ENCODE peak calls at places on chromosome 17, in six cellular contexts. A is NCI-H460; Z is activated naive CD4-positive, alpha-beta T cell; T is activated naive CD8-positive, alpha-beta T cell treated with anti-CD3 and anti-CD28 coated beads, Interleukin-2, amount 10 ng/mL, durations not matched to agents 7 days and 5 days; L is stimulated activated CD4-positive, alpha-beta T cell treated with anti-CD3 and anti-CD28 coated beads, Interleukin-15, amount 100 ng/mL, for 1 hour; O is tibial artery. S is an unnamed sample.

GRCh38 chr17:55308613-55309332 is 44.0 kb downstream of the HLF start:
- DNase-seq in A (no peak), Z (no peak), T (no peak), L (no peak), O (no peak), S (no peak)

GRCh38 chr17:21523482-21524210 is 147.5 kb downstream of the KCNJ12 start:
- DNase-seq in A (peak), Z (no peak), T (no peak), L (no peak), O (no peak), S (no peak)

GRCh38 chr17:18916816-18917496 is 35.0 kb upstream of the SLC5A10 start:
- DNase-seq in A (no peak), Z (no peak), T (no peak), L (no peak), O (no peak), S (no peak)

GRCh38 chr17:39950871-39951348 is 11.9 kb upstream of the GSDMA start:
- DNase-seq in A (no peak), Z (no peak), T (no peak), L (no peak), O (no peak), S (no peak)

GRCh38 chr17:2011421-2012371 is 13.4 kb downstream of the RTN4RL1 start:
- DNase-seq in A (no peak), Z (no peak), T (no peak), L (no peak), O (peak), S (no peak)

GRCh38 chr17:81096741-81097133 is 61.8 kb downstream of the BAIAP2 start:
- DNase-seq in A (no peak), Z (no peak), T (no peak), L (no peak), O (no peak), S (peak)

GRCh38 chr17:40557531-40558299 is 7.6 kb downstream of the CCR7 start:
- DNase-seq in A (no peak), Z (no peak), T (peak), L (no peak), O (no peak), S (no peak)

GRCh38 chr17:82882715-82883446 is 43.1 kb upstream of the ZNF750 start:
- DNase-seq in A (no peak), Z (peak), T (peak), L (peak), O (no peak), S (no peak)

GRCh38 chr17:66304304-66305174 is 2.1 kb downstream of the PRKCA start:
- DNase-seq in A (peak), Z (no peak), T (no peak), L (peak), O (no peak), S (no peak)

GRCh38 chr17:19354748-19355147 is 7.8 kb downstream of the B9D1 start:
- DNase-seq in A (no peak), Z (no peak), T (no peak), L (no peak), O (no peak), S (no peak)

GRCh38 chr17:64120159-64120558 is 9.8 kb downstream of the ERN1 start:
- DNase-seq in A (no peak), Z (no peak), T (no peak), L (no peak), O (no peak), S (no peak)

S was measured in uterus.